ENCODE peak calls at places on chromosomes 3 and 15, in six cellular contexts. B is RKO; L is NCI-H2081; P is T follicular helper cell; M is stimulated activated naive B cell treated with anti-CD40 and anti-IgM and Interleukin-4, amounts not matched to agents 10 μg/mL and 1 μg/mL and 100 μg/mL, for 72 hours; V is DMS53. E is an unnamed sample.

GRCh38 chr3:186986406-186986805 is 56.1 kb downstream of the ST6GAL1 start:
- DNase-seq in L (no peak), V (no peak), P (no peak), B (no peak), M (no peak), E (no peak)

GRCh38 chr15:31484369-31484951 is 157.8 kb downstream of the KLF13 start:
- DNase-seq in V (no peak), P (no peak), L (no peak), M (no peak), B (no peak), E (no peak)

GRCh38 chr3:152241142-152242067 is 27.3 kb upstream of the MBNL1 start:
- DNase-seq in M (no peak), P (no peak), V (no peak), L (no peak), B (no peak), E (no peak)

GRCh38 chr15:59792359-59792758 is 103.2 kb upstream of the BNIP2 start:
- DNase-seq in V (peak), P (peak), L (no peak), B (no peak), M (no peak), E (peak)

GRCh38 chr15:31799711-31800321 is 230.5 kb upstream of the CHRNA7 start:
- DNase-seq in M (no peak), L (no peak), V (no peak), P (no peak), B (no peak), E (no peak)

GRCh38 chr3:133927543-133928066 is 31.9 kb upstream of the RAB6B start:
- DNase-seq in V (peak), M (peak), B (no peak), L (peak), P (peak), E (no peak)

GRCh38 chr15:41648770-41649169 is 11.4 kb upstream of the MGA start:
- DNase-seq in M (no peak), B (no peak), L (no peak), V (no peak), P (no peak), E (no peak)

GRCh38 chr3:134607054-134608022 is 43.5 kb downstream of the KY start:
- DNase-seq in M (no peak), B (no peak), V (no peak), L (no peak), P (no peak), E (no peak)

GRCh38 chr3:187150599-187150998 is 11.3 kb upstream of the RPL39L start:
- DNase-seq in L (no peak), M (peak), P (peak), V (peak), B (no peak), E (no peak)

GRCh38 chr3:59766165-59766872 is 716.5 kb upstream of the CFAP20DC start:
- DNase-seq in M (no peak), L (no peak), B (no peak), V (no peak), P (no peak), E (no peak)

GRCh38 chr15:62824111-62824737 is 218.3 kb upstream of the TPM1 start:
- DNase-seq in M (no peak), P (no peak), V (no peak), L (no peak), B (no peak), E (peak)

GRCh38 chr3:10504161-10505049 is 981 bp downstream of the ATP2B2 start:
- DNase-seq in V (no peak), B (no peak), L (no peak), M (no peak), P (no peak), E (no peak)

GRCh38 chr15:51341366-51342248 is at the start of gene GLDN:
- DNase-seq in M (no peak), V (peak), L (peak), P (no peak), B (no peak), E (no peak)

GRCh38 chr3:50436063-50436674 is 67.3 kb downstream of the CACNA2D2 start:
- DNase-seq in M (peak), P (peak), L (peak), B (no peak), V (peak), E (peak)

GRCh38 chr3:151925876-151926275 is 52.4 kb downstream of the SUCNR1 start:
- DNase-seq in P (no peak), V (no peak), B (peak), L (no peak), M (no peak), E (no peak)